ENCODE peak calls at places on chromosomes 5 and 9, in five cellular contexts. One of them, this sample, is unnamed.

GRCh38 chr5:110903966-110904365 is 165.2 kb downstream of the SLC25A46 start:
- DNase-seq in fibroblast of lung: peak; percentile 72
- DNase-seq in stomach: no peak
- DNase-seq in pancreas: no peak
- DNase-seq in psoas muscle: no peak
- DNase-seq in this sample: no peak

GRCh38 chr5:149254506-149254905 is 17.2 kb upstream of the AFAP1L1 start:
- DNase-seq in fibroblast of lung: peak; percentile 35
- DNase-seq in stomach: no peak
- DNase-seq in pancreas: no peak
- DNase-seq in psoas muscle: no peak
- DNase-seq in this sample: no peak

GRCh38 chr9:19161257-19162025 is 34.1 kb upstream of the PLIN2 start:
- DNase-seq in fibroblast of lung: peak; percentile 94
- DNase-seq in stomach: peak; percentile 50
- DNase-seq in pancreas: peak; percentile 18
- DNase-seq in psoas muscle: no peak
- DNase-seq in this sample: no peak

GRCh38 chr5:77972545-77973252 is 196.6 kb upstream of the TBCA start:
- DNase-seq in fibroblast of lung: peak; percentile 23
- DNase-seq in stomach: no peak
- DNase-seq in pancreas: no peak
- DNase-seq in psoas muscle: no peak
- DNase-seq in this sample: no peak

GRCh38 chr9:136626740-136627642 is 35.7 kb upstream of the EGFL7 start:
- DNase-seq in fibroblast of lung: no peak
- DNase-seq in stomach: peak; percentile 89
- DNase-seq in pancreas: peak; percentile 86
- DNase-seq in psoas muscle: no peak
- DNase-seq in this sample: peak; percentile 51

GRCh38 chr5:35313296-35313695 is 83.0 kb upstream of the PRLR start:
- DNase-seq in fibroblast of lung: peak; percentile 74
- DNase-seq in stomach: no peak
- DNase-seq in pancreas: no peak
- DNase-seq in psoas muscle: no peak
- DNase-seq in this sample: no peak

GRCh38 chr9:37522971-37523370 is 37.2 kb downstream of the POLR1E start:
- DNase-seq in fibroblast of lung: no peak
- DNase-seq in stomach: no peak
- DNase-seq in pancreas: no peak
- DNase-seq in psoas muscle: no peak
- DNase-seq in this sample: no peak

GRCh38 chr9:132575005-132575609 is 7.3 kb upstream of the BARHL1 start:
- DNase-seq in fibroblast of lung: peak; percentile 53
- DNase-seq in stomach: peak; percentile 70
- DNase-seq in pancreas: peak; percentile 37
- DNase-seq in psoas muscle: peak; percentile 80
- DNase-seq in this sample: peak; percentile 69

GRCh38 chr5:152688561-152689274 is 283.6 kb upstream of the NMUR2 start:
- DNase-seq in fibroblast of lung: peak; percentile 99
- DNase-seq in stomach: no peak
- DNase-seq in pancreas: no peak
- DNase-seq in psoas muscle: peak; percentile 46
- DNase-seq in this sample: no peak

GRCh38 chr9:109426621-109427402 is 71.3 kb downstream of the PTPN3 start:
- DNase-seq in fibroblast of lung: no peak
- DNase-seq in stomach: no peak
- DNase-seq in pancreas: no peak
- DNase-seq in psoas muscle: no peak
- DNase-seq in this sample: no peak

GRCh38 chr5:139417214-139417613 is 13.3 kb upstream of the SPATA24 start:
- DNase-seq in fibroblast of lung: peak; percentile 53
- DNase-seq in stomach: no peak
- DNase-seq in pancreas: no peak
- DNase-seq in psoas muscle: peak; percentile 60
- DNase-seq in this sample: no peak

GRCh38 chr9:93193373-93193725 is 9.4 kb downstream of the WNK2 start:
- DNase-seq in fibroblast of lung: no peak
- DNase-seq in stomach: peak; percentile 81
- DNase-seq in pancreas: peak; percentile 91
- DNase-seq in psoas muscle: peak; percentile 44
- DNase-seq in this sample: peak; percentile 44

GRCh38 chr5:131957721-131958483 is 12.4 kb upstream of the MEIKIN start:
- DNase-seq in fibroblast of lung: no peak
- DNase-seq in stomach: no peak
- DNase-seq in pancreas: no peak
- DNase-seq in psoas muscle: no peak
- DNase-seq in this sample: no peak

GRCh38 chr5:132416306-132417009 is 46.9 kb downstream of the SLC22A5 start:
- DNase-seq in fibroblast of lung: no peak
- DNase-seq in stomach: no peak
- DNase-seq in pancreas: no peak
- DNase-seq in psoas muscle: no peak
- DNase-seq in this sample: no peak

GRCh38 chr5:169904568-169904967 is 75.7 kb downstream of the INSYN2B start:
- DNase-seq in fibroblast of lung: peak; percentile 8
- DNase-seq in stomach: no peak
- DNase-seq in pancreas: no peak
- DNase-seq in psoas muscle: no peak
- DNase-seq in this sample: no peak

GRCh38 chr5:172771439-172772111 is 580 bp upstream of the DUSP1 start:
- DNase-seq in fibroblast of lung: peak; percentile 58
- DNase-seq in stomach: no peak
- DNase-seq in pancreas: no peak
- DNase-seq in psoas muscle: no peak
- DNase-seq in this sample: no peak

GRCh38 chr5:52685621-52686370 is 101.9 kb upstream of the ITGA1 start:
- DNase-seq in fibroblast of lung: no peak
- DNase-seq in stomach: no peak
- DNase-seq in pancreas: no peak
- DNase-seq in psoas muscle: no peak
- DNase-seq in this sample: no peak

GRCh38 chr5:96113170-96113939 is 151.7 kb upstream of the ELL2 start:
- DNase-seq in fibroblast of lung: no peak
- DNase-seq in stomach: peak; percentile 46
- DNase-seq in pancreas: peak; percentile 62
- DNase-seq in psoas muscle: peak; percentile 52
- DNase-seq in this sample: no peak

GRCh38 chr5:91296691-91297143 is 86.4 kb downstream of the ARRDC3 start:
- DNase-seq in fibroblast of lung: peak; percentile 84
- DNase-seq in stomach: peak; percentile 41
- DNase-seq in pancreas: no peak
- DNase-seq in psoas muscle: peak; percentile 96
- DNase-seq in this sample: peak; percentile 85

GRCh38 chr5:130541617-130542221 is 623.3 kb downstream of the HINT1 start:
- DNase-seq in fibroblast of lung: peak; percentile 91
- DNase-seq in stomach: no peak
- DNase-seq in pancreas: no peak
- DNase-seq in psoas muscle: no peak
- DNase-seq in this sample: no peak

GRCh38 chr5:65924366-65925093 is 1.8 kb upstream of the ERBIN start:
- DNase-seq in fibroblast of lung: no peak
- DNase-seq in stomach: no peak
- DNase-seq in pancreas: no peak
- DNase-seq in psoas muscle: no peak
- DNase-seq in this sample: no peak

DNA sequence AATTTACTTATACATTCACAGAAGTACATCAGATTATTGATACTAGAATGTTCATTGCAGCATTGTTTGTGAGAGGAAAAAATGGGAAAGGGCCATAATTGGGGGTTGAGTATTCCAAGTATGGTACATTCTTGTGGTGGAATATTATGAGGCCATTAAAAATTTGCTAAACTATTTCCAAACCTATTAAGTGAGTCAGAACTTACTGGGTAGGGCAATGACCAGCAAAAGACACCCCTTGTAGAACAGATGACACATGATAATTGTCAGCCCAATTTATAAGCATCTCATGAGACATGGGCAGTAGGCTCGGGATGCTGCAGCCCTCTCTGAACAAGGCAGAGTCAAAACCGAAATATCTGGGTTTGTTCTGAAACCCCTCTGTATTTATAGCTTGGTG is 192.6 kb upstream of the IL12B start:
- DNase-seq in fibroblast of lung: no peak
- DNase-seq in stomach: no peak
- DNase-seq in pancreas: no peak
- DNase-seq in psoas muscle: no peak
- DNase-seq in this sample: no peak
- TF ChIP-seq CTCF in fibroblast of lung: no peak
- TF ChIP-seq CTCF in stomach: no peak
- TF ChIP-seq CTCF in pancreas: no peak
- TF ChIP-seq CTCF in psoas muscle: no peak
- TF ChIP-seq CTCF in this sample: no peak

GRCh38 chr5:32365623-32366022 is 52.9 kb upstream of the MTMR12 start:
- DNase-seq in fibroblast of lung: no peak
- DNase-seq in stomach: no peak
- DNase-seq in pancreas: no peak
- DNase-seq in psoas muscle: no peak
- DNase-seq in this sample: no peak
- H3K36me3 ChIP-seq in fibroblast of lung: peaks cover 4% of the 10 kb centered on the region
- H3K36me3 ChIP-seq in stomach: peaks cover 63% of the 10 kb centered on the region
- H3K36me3 ChIP-seq in pancreas: peaks cover 4% of the 10 kb centered on the region
- H3K36me3 ChIP-seq in psoas muscle: peaks cover 5% of the 10 kb centered on the region
- H3K36me3 ChIP-seq in this sample: peaks cover 74% of the 10 kb centered on the region

DNA sequence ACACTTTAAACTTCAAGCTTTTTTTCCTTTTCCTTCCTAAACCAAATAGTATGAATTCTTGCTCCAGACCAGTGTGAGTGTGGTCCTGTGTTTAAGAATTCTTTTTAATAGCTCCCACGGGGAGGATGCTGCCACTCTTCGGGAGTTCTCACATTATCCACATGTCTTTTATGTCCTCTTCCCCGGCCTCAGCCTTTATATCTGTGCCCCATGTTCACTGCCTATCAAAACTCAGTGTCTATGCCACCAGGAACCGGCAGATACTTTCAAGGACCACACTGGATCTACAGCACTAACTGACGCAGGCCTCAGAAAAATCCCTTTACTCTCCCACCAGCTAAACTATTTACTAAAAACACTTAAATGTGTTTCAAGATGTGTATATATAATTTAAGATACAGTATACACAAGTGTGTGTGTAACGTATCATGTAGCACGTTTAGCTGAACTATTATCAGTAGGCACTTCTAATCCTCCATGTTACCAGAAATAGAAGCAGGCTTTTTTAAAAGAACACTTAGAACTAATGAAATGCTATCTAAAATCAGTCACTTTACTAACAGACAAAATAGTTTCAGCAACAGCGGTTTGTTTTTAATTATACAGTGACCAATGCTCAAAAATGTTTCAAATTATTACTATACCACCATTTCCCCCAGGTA is 87.9 kb downstream of the PLPP1 start:
- DNase-seq in fibroblast of lung: no peak
- DNase-seq in stomach: no peak
- DNase-seq in pancreas: no peak
- DNase-seq in psoas muscle: no peak
- DNase-seq in this sample: no peak
- H3K4me1 ChIP-seq in fibroblast of lung: no peaks in the 10 kb centered on the region
- H3K4me1 ChIP-seq in stomach: no peaks in the 10 kb centered on the region
- H3K4me1 ChIP-seq in pancreas: no peaks in the 10 kb centered on the region
- H3K4me1 ChIP-seq in psoas muscle: peaks cover 38% of the 10 kb centered on the region
- H3K4me1 ChIP-seq in this sample: peaks cover 4% of the 10 kb centered on the region

GRCh38 chr5:116654890-116655289 is 80.3 kb upstream of the SEMA6A start:
- DNase-seq in fibroblast of lung: no peak
- DNase-seq in stomach: no peak
- DNase-seq in pancreas: no peak
- DNase-seq in psoas muscle: no peak
- DNase-seq in this sample: no peak

GRCh38 chr5:116658830-116659229 is 84.2 kb upstream of the SEMA6A start:
- DNase-seq in fibroblast of lung: no peak
- DNase-seq in stomach: no peak
- DNase-seq in pancreas: no peak
- DNase-seq in psoas muscle: no peak
- DNase-seq in this sample: no peak

GRCh38 chr5:116655431-116655830 is 80.8 kb upstream of the SEMA6A start:
- DNase-seq in fibroblast of lung: no peak
- DNase-seq in stomach: no peak
- DNase-seq in pancreas: no peak
- DNase-seq in psoas muscle: no peak
- DNase-seq in this sample: no peak

GRCh38 chr5:116660929-116661328 is 86.3 kb upstream of the SEMA6A start:
- DNase-seq in fibroblast of lung: no peak
- DNase-seq in stomach: no peak
- DNase-seq in pancreas: no peak
- DNase-seq in psoas muscle: no peak
- DNase-seq in this sample: no peak

GRCh38 chr5:116658141-116658540 is 83.5 kb upstream of the SEMA6A start:
- DNase-seq in fibroblast of lung: no peak
- DNase-seq in stomach: no peak
- DNase-seq in pancreas: no peak
- DNase-seq in psoas muscle: no peak
- DNase-seq in this sample: no peak
- TF ChIP-seq CTCF in fibroblast of lung: no peak
- TF ChIP-seq CTCF in stomach: no peak
- TF ChIP-seq CTCF in pancreas: no peak
- TF ChIP-seq CTCF in psoas muscle: no peak
- TF ChIP-seq CTCF in this sample: no peak

DNA sequence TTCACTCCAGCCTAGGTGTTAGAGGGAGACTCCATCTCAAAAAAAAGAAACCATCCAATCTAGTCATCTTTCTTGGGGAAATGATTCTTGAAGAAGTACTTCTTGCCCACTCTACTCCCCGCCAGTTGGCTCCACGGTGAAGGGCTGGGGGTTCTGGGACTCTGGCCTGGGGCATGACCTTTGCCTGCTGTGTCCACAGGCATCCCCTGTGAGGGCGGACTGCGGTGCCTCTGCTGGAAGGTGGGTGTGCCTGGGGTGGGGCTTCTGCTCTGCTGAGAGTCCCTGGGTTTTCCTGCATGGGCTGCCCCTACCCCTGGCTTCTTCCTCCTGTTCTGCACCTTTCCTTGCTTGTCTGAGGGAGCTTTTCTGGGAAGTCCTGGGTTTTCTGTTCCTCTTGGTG is 3.5 kb downstream of the TBC1D13 start:
- DNase-seq in fibroblast of lung: no peak
- DNase-seq in stomach: no peak
- DNase-seq in pancreas: no peak
- DNase-seq in psoas muscle: no peak
- DNase-seq in this sample: no peak
- H3K36me3 ChIP-seq in fibroblast of lung: peaks cover 14% of the 10 kb centered on the region
- H3K36me3 ChIP-seq in stomach: peaks cover 61% of the 10 kb centered on the region
- H3K36me3 ChIP-seq in pancreas: peaks cover 4% of the 10 kb centered on the region
- H3K36me3 ChIP-seq in psoas muscle: peaks cover 5% of the 10 kb centered on the region
- H3K36me3 ChIP-seq in this sample: peaks cover 53% of the 10 kb centered on the region

This sample was measured in lower lobe of right lung.